ENCODE peak calls at places on chromosomes 2 and 18, in nine cellular contexts. K is ELR, G is GM12865, D is activated T-cell treated with anti-CD3 and anti-CD28 coated beads for 4 hours, L is NCI-H2107, A is amniotic epithelial cell, U is HEK293T, W is T-cell, H is progenitor cell of endocrine pancreas. Q is an unnamed sample.

GRCh38 chr18:78492813-78493371 is 486.7 kb upstream of the SALL3 start:
- DNase-seq in G (no peak), K (no peak), U (no peak), D (no peak), W (no peak), H (no peak), A (no peak), L (no peak), Q (no peak)

GRCh38 chr2:9547272-9547991 is 8.2 kb downstream of the ADAM17 start:
- DNase-seq in K (peak; percentile 61), A (peak; percentile 82), W (no peak), U (no peak), H (no peak), L (no peak), G (no peak), D (no peak), Q (peak; percentile 80)

GRCh38 chr2:166632616-166633015 is 138.6 kb upstream of the SCN7A start:
- DNase-seq in L (no peak), D (no peak), K (peak; percentile 28), A (peak; percentile 94), W (no peak), G (no peak), H (no peak), U (no peak), Q (peak; percentile 58)

GRCh38 chr2:61978522-61978921 is 73.0 kb downstream of the COMMD1 start:
- DNase-seq in H (no peak), K (no peak), L (no peak), W (no peak), U (no peak), G (peak; percentile 55), D (no peak), A (no peak), Q (peak; percentile 14)

GRCh38 chr2:165369936-165370296 is 99.6 kb upstream of the CSRNP3 start:
- DNase-seq in G (no peak), D (no peak), K (no peak), U (no peak), A (no peak), H (no peak), W (no peak), L (no peak), Q (no peak)

GRCh38 chr2:5664197-5664728 is 27.9 kb upstream of the SOX11 start:
- DNase-seq in U (no peak), D (no peak), A (no peak), L (no peak), W (no peak), H (no peak), K (no peak), G (no peak), Q (no peak)

GRCh38 chr2:86426271-86426670 is 14.9 kb upstream of the KDM3A start:
- DNase-seq in W (no peak), A (no peak), H (no peak), D (no peak), L (no peak), U (no peak), G (no peak), K (no peak), Q (no peak)

GRCh38 chr2:8602809-8603208 is 79.0 kb upstream of the ID2 start:
- DNase-seq in H (no peak), U (no peak), W (no peak), G (peak; percentile 51), D (no peak), A (no peak), K (no peak), L (no peak), Q (no peak)

GRCh38 chr18:79366177-79367094 is 29.3 kb upstream of the NFATC1 start:
- DNase-seq in L (peak; percentile 30), W (no peak), U (no peak), D (no peak), A (peak; percentile 21), K (no peak), H (no peak), G (no peak), Q (peak; percentile 93)

GRCh38 chr2:10329880-10330699 is 27.4 kb downstream of the HPCAL1 start:
- DNase-seq in L (no peak), K (peak; percentile 83), D (no peak), H (no peak), G (no peak), W (peak; percentile 33), U (no peak), A (peak; percentile 47), Q (peak; percentile 54)

GRCh38 chr2:47402555-47402804 is 476 bp upstream of the MSH2 start:
- DNase-seq in A (peak; percentile 41), D (no peak), W (no peak), H (no peak), G (no peak), K (peak; percentile 59), L (no peak), U (no peak), Q (peak; percentile 48)

GRCh38 chr18:37663446-37663845 is 97.8 kb upstream of the CELF4 start:
- DNase-seq in G (no peak), H (no peak), W (no peak), A (no peak), L (no peak), D (no peak), K (no peak), U (no peak), Q (no peak)

GRCh38 chr2:179793238-179793637 is 68.2 kb downstream of the ZNF385B start:
- DNase-seq in L (no peak), U (no peak), H (no peak), D (no peak), W (no peak), A (no peak), K (no peak), G (no peak), Q (no peak)

GRCh38 chr18:8839285-8839684 is 133.9 kb downstream of the MTCL1 start:
- DNase-seq in G (no peak), K (no peak), H (no peak), D (no peak), A (no peak), W (no peak), L (no peak), U (no peak), Q (peak; percentile 52)

GRCh38 chr2:54360055-54360792 is 95.9 kb upstream of the SPTBN1 start:
- DNase-seq in G (no peak), W (no peak), K (peak; percentile 14), L (no peak), U (peak; percentile 17), D (no peak), A (peak; percentile 80), H (no peak), Q (peak; percentile 80)

GRCh38 chr18:34704823-34705222 is 5.3 kb upstream of the DTNA start:
- DNase-seq in G (no peak), W (no peak), L (no peak), H (no peak), U (no peak), A (no peak), K (no peak), D (no peak), Q (no peak)